ENCODE peak calls at places on chromosomes 6 and 20, in six cellular contexts. I, W, Z, T, V and P are unnamed samples.

GRCh38 chr20:58707770-58708169 is 15.2 kb downstream of the NPEPL1 start:
- DNase-seq in I (no peak), W (no peak), Z (no peak), T (peak), V (no peak), P (no peak)

GRCh38 chr6:6925391-6926164 is 182.2 kb upstream of the RREB1 start:
- DNase-seq in I (no peak), W (no peak), Z (no peak), T (no peak), V (no peak), P (no peak)

GRCh38 chr6:135568366-135568765 is 70.8 kb upstream of the AHI1 start:
- DNase-seq in I (no peak), W (no peak), Z (no peak), T (no peak), V (peak), P (peak)

GRCh38 chr6:112160745-112161144 is 73.4 kb downstream of the FAM229B start:
- DNase-seq in I (no peak), W (no peak), Z (no peak), T (no peak), V (no peak), P (no peak)

GRCh38 chr6:167789358-167789757 is 37.4 kb upstream of the AFDN start:
- DNase-seq in I (no peak), W (no peak), Z (no peak), T (no peak), V (no peak), P (no peak)

GRCh38 chr20:58897493-58897892 is 45.0 kb downstream of the GNAS start:
- DNase-seq in I (no peak), W (no peak), Z (no peak), T (no peak), V (no peak), P (no peak)

GRCh38 chr6:73832313-73832712 is 136.3 kb downstream of the CD109 start:
- DNase-seq in I (no peak), W (no peak), Z (no peak), T (no peak), V (no peak), P (peak)

GRCh38 chr20:35953411-35954199 is 697 bp downstream of the SCAND1 start:
- DNase-seq in I (peak), W (peak), Z (peak), T (peak), V (peak), P (peak)

GRCh38 chr6:65045801-65046200 is 661.2 kb downstream of the EYS start:
- DNase-seq in I (no peak), W (no peak), Z (no peak), T (no peak), V (no peak), P (no peak)

GRCh38 chr6:52577778-52578473 is 1.1 kb upstream of the TRAM2 start:
- DNase-seq in I (no peak), W (no peak), Z (no peak), T (no peak), V (no peak), P (no peak)

GRCh38 chr6:40719671-40720374 is 132.7 kb upstream of the LRFN2 start:
- DNase-seq in I (no peak), W (no peak), Z (no peak), T (no peak), V (no peak), P (peak)

GRCh38 chr6:26251354-26252081 is 113.5 kb upstream of the BTN3A2 start:
- DNase-seq in I (peak), W (peak), Z (peak), T (no peak), V (peak), P (peak)

GRCh38 chr6:292506-293184 is 358 bp downstream of the DUSP22 start:
- DNase-seq in I (peak), W (peak), Z (peak), T (peak), V (peak), P (peak)

DNA sequence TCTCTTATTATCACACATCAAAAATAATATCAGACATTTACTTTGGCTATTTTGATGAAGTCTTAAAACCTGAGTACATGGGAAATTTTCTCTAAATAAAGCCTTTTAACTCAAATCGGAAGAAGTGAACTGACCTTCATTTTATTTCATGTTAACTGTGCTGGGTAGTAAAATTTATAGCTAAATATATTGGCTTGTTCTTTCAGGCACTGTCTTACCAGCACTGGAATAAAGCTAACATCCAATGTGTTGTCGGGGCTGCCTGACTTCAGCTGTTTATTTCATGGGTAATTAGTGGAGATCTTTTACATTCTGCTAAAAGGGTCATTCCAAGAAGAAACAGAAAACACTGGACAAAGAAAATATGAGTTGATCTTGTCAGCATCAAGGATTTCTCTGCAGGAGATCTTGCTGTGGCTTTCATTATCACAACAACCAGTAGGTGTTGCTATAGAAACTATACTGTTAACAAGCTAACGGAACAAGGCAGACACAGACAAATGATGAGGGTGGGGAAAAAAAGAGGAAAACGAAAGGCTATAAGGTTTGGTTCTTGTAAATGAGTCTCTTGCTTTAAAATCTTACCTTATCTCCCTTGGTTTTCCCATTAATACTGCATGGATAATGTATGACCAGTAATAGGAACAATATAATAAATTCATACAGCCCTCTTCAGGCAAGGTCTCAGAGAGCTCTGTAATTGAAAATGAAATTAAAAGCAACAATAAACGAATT is 206.9 kb downstream of the SIM1 start:
- DNase-seq in I (no peak), W (no peak), Z (no peak), T (no peak), V (no peak), P (peak)
- TF ChIP-seq CTCF in I (no peak), W (no peak), Z (no peak), T (no peak), V (no peak), P (no peak)

DNA sequence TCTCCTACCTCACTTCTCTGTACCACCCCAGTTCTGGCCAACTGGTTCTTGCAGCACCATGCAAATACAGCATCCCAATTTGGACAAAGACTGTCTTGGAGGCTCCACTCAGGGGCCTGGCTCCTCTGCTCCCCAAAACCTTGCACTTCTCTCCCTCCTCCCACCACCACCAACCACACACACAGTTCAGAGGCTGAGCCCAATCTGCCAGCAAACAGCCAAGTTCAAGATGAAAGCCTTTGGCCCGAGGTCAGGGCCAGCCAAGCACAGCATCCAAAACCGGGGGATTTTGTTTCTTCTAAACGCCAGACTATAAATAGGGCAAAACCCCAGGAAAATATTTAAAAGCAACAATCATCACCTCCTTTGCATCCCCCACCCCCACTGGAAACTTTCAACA is 5.7 kb downstream of the KCNK5 start:
- DNase-seq in I (no peak), W (no peak), Z (no peak), T (no peak), V (no peak), P (no peak)
- H3K4me3 ChIP-seq in I (no peak), W (no peak), Z (peak), T (no peak), V (no peak), P (no peak)

GRCh38 chr6:105838156-105838555 is 248.0 kb upstream of the PRDM1 start:
- DNase-seq in I (no peak), W (no peak), Z (no peak), T (no peak), V (no peak), P (no peak)

GRCh38 chr6:105836889-105837288 is 249.2 kb upstream of the PRDM1 start:
- DNase-seq in I (no peak), W (no peak), Z (no peak), T (no peak), V (no peak), P (no peak)

GRCh38 chr6:105834548-105834947 is 251.6 kb upstream of the PRDM1 start:
- DNase-seq in I (no peak), W (no peak), Z (no peak), T (no peak), V (no peak), P (no peak)

GRCh38 chr6:105836379-105836778 is 249.8 kb upstream of the PRDM1 start:
- DNase-seq in I (no peak), W (no peak), Z (no peak), T (no peak), V (no peak), P (no peak)

GRCh38 chr6:105835373-105835772 is 250.8 kb upstream of the PRDM1 start:
- DNase-seq in I (no peak), W (no peak), Z (no peak), T (no peak), V (no peak), P (peak)
- TF ChIP-seq CTCF in I (peak), W (no peak), Z (no peak), T (no peak), V (no peak), P (no peak)

DNA sequence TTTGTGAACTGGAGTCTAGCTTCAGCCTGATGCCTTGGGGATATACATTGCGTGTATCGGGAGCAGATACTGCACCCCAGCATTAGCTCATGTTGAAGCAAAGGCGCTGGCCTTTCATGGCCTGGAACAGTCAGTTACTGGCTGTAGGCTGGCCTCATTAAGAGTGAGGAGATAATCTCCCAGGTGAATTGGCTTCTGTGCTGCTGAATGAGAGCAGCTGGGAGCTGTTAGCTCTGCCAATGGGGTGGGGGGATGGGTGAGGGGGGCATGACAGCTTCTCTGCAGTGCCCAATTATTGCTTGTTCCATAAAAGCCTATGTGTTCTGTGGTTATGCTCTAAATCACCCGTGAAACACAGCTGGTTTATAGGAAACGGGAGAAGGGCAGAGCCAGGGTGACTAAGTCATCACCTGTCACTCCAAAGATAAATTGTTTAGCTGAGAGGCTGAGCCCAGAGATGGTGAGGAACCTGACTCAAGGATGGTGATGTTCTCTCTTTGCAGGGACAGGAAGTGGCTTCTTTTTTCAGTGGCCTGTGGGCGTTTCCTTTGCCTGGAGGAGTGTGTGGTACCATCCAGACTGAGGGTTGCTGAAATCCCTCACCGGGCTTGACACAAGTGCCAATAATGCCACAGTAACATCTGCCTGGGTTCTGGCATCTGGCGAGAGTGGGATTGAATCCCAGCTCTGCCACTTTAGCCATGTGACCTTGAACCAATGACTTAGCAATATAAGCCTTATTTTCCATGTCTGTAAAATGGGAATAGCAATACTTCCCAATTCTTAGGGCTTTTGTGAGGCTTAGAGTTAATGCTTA is 170.8 kb downstream of the BCAS1 start:
- DNase-seq in I (peak), W (peak), Z (no peak), T (no peak), V (peak), P (peak)
- H3K4me3 ChIP-seq in I (peak), W (no peak), Z (no peak), T (no peak), V (no peak), P (no peak)